ENCODE peak calls at places on chromosomes 7 and 10, in seven cellular contexts. C is Caki2; N is stimulated activated CD8-positive, alpha-beta memory T cell treated with anti-CD3 and anti-CD28 coated beads, Interleukin-15, amount 100 ng/mL, for 4 hours; I is NCI-H510A treated with DMSO at 0.1 percent for 48 hours; B is HT1080; F is pancreas; A is NCI-H1105 treated with DMSO at 0.1 percent for 48 hours. U is an unnamed sample.

GRCh38 chr10:98269435-98269912 is 1.5 kb upstream of the LOXL4 start:
- DNase-seq in C (peak; percentile 89), N (no peak), I (peak; percentile 50), B (peak; percentile 83), F (peak; percentile 78), A (peak; percentile 19), U (peak; percentile 83)

GRCh38 chr7:42107484-42107883 is 129.5 kb downstream of the GLI3 start:
- DNase-seq in C (peak; percentile 23), N (no peak), I (no peak), B (peak; percentile 66), F (no peak), A (no peak), U (no peak)

GRCh38 chr10:14648936-14649335 is 125.8 kb downstream of the FAM107B start:
- DNase-seq in C (no peak), N (no peak), I (no peak), B (no peak), F (no peak), A (no peak), U (no peak)

GRCh38 chr7:106167439-106168136 is 55.5 kb upstream of the SYPL1 start:
- DNase-seq in C (no peak), N (no peak), I (no peak), B (no peak), F (no peak), A (no peak), U (no peak)

GRCh38 chr10:125144693-125145623 is 15.4 kb downstream of the CTBP2 start:
- DNase-seq in C (no peak), N (no peak), I (peak; percentile 64), B (no peak), F (no peak), A (peak; percentile 28), U (no peak)

GRCh38 chr7:37921340-37921805 is 933 bp downstream of the EPDR1 start:
- DNase-seq in C (peak; percentile 75), N (no peak), I (peak; percentile 54), B (peak; percentile 65), F (peak; percentile 55), A (peak; percentile 62), U (no peak)

GRCh38 chr10:77524300-77524711 is 113.3 kb downstream of the KCNMA1 start:
- DNase-seq in C (no peak), N (no peak), I (no peak), B (peak; percentile 64), F (no peak), A (no peak), U (no peak)

GRCh38 chr7:3520206-3520605 is 219.2 kb downstream of the SDK1 start:
- DNase-seq in C (no peak), N (no peak), I (peak; percentile 80), B (no peak), F (peak; percentile 66), A (no peak), U (no peak)

GRCh38 chr7:39741942-39742623 is 118.7 kb downstream of the RALA start:
- DNase-seq in C (no peak), N (no peak), I (no peak), B (peak; percentile 43), F (no peak), A (no peak), U (no peak)

GRCh38 chr7:2814682-2815522 is 29.2 kb downstream of the GNA12 start:
- DNase-seq in C (peak; percentile 84), N (no peak), I (no peak), B (no peak), F (no peak), A (no peak), U (no peak)

GRCh38 chr10:48775206-48775517 is 90.5 kb downstream of the WDFY4 start:
- DNase-seq in C (no peak), N (no peak), I (no peak), B (no peak), F (no peak), A (no peak), U (no peak)

GRCh38 chr10:122163182-122164027 is 107.7 kb upstream of the BTBD16 start:
- DNase-seq in C (no peak), N (no peak), I (peak; percentile 66), B (no peak), F (no peak), A (peak; percentile 20), U (no peak)

GRCh38 chr7:154581251-154581890 is 421.6 kb downstream of the PAXIP1 start:
- DNase-seq in C (no peak), N (no peak), I (no peak), B (no peak), F (no peak), A (no peak), U (no peak)

GRCh38 chr7:138166681-138167080 is 90.4 kb downstream of the AKR1D1 start:
- DNase-seq in C (no peak), N (no peak), I (no peak), B (no peak), F (no peak), A (no peak), U (no peak)

GRCh38 chr10:15442056-15442455 is 71.0 kb upstream of the FAM171A1 start:
- DNase-seq in C (no peak), N (no peak), I (no peak), B (no peak), F (no peak), A (no peak), U (no peak)

GRCh38 chr10:31581741-31582323 is 262.8 kb downstream of the ZEB1 start:
- DNase-seq in C (no peak), N (no peak), I (no peak), B (no peak), F (no peak), A (no peak), U (no peak)

GRCh38 chr10:58436071-58436470 is 50.9 kb downstream of the TFAM start:
- DNase-seq in C (no peak), N (no peak), I (peak; percentile 24), B (peak; percentile 81), F (no peak), A (peak; percentile 5), U (no peak)

GRCh38 chr7:31958216-31958615 is 112.0 kb downstream of the PDE1C start:
- DNase-seq in C (no peak), N (no peak), I (no peak), B (no peak), F (no peak), A (no peak), U (no peak)

GRCh38 chr10:129915526-129916378 is 48.3 kb downstream of the EBF3 start:
- DNase-seq in C (no peak), N (no peak), I (no peak), B (no peak), F (no peak), A (no peak), U (no peak)

GRCh38 chr7:56106108-56107073 is at the start of gene CHCHD2:
- DNase-seq in C (peak; percentile 97), N (peak; percentile 82), I (peak; percentile 100), B (peak; percentile 99), F (peak; percentile 97), A (peak; percentile 99), U (peak; percentile 97)

GRCh38 chr7:90613088-90613498 is 17.0 kb downstream of the CDK14 start:
- DNase-seq in C (no peak), N (no peak), I (no peak), B (no peak), F (no peak), A (peak; percentile 24), U (no peak)

GRCh38 chr10:112389147-112389822 is 15.4 kb downstream of the ACSL5 start:
- DNase-seq in C (peak; percentile 50), N (no peak), I (no peak), B (peak; percentile 97), F (no peak), A (no peak), U (no peak)

GRCh38 chr10:24439935-24440334 is 231.0 kb downstream of the KIAA1217 start:
- DNase-seq in C (no peak), N (no peak), I (no peak), B (no peak), F (no peak), A (no peak), U (no peak)

GRCh38 chr7:108109216-108109908 is 20.8 kb downstream of the LAMB4 start:
- DNase-seq in C (no peak), N (no peak), I (no peak), B (no peak), F (no peak), A (peak; percentile 46), U (no peak)

GRCh38 chr7:95867309-95867708 is 95.0 kb downstream of the DYNC1I1 start:
- DNase-seq in C (no peak), N (no peak), I (peak; percentile 82), B (no peak), F (no peak), A (peak; percentile 47), U (no peak)

GRCh38 chr7:18700147-18700546 is 204.6 kb downstream of the HDAC9 start:
- DNase-seq in C (no peak), N (no peak), I (no peak), B (peak; percentile 13), F (no peak), A (peak; percentile 4), U (no peak)

GRCh38 chr10:108544500-108545120 is 1378.7 kb downstream of the XPNPEP1 start:
- DNase-seq in C (peak; percentile 43), N (no peak), I (peak; percentile 68), B (peak; percentile 63), F (peak; percentile 38), A (peak; percentile 25), U (no peak)

GRCh38 chr10:88131561-88132139 is 268.2 kb downstream of the PTEN start:
- DNase-seq in C (no peak), N (no peak), I (no peak), B (no peak), F (peak; percentile 83), A (peak; percentile 76), U (no peak)

GRCh38 chr7:33250421-33250827 is 121.1 kb downstream of the BBS9 start:
- DNase-seq in C (no peak), N (no peak), I (no peak), B (no peak), F (no peak), A (no peak), U (no peak)

GRCh38 chr10:18469125-18469524 is 182.3 kb downstream of the NSUN6 start:
- DNase-seq in C (no peak), N (no peak), I (no peak), B (no peak), F (no peak), A (no peak), U (no peak)